ENCODE peak calls at places on chromosomes 2 and 18, in four cellular contexts. T is body of pancreas, Y is left cardiac atrium, F is Right ventricle myocardium inferior. B is an unnamed sample.

GRCh38 chr18:63578357-63578958 is 8.7 kb upstream of the SERPINB13 start:
- ATAC-seq in T (peak; percentile 65), Y (no peak), F (no peak), B (no peak)

GRCh38 chr2:142980246-142981068 is 103.0 kb downstream of the KYNU start:
- ATAC-seq in T (no peak), Y (no peak), F (no peak), B (no peak)

GRCh38 chr18:54277899-54278298 is 8.6 kb downstream of the POLI start:
- ATAC-seq in T (no peak), Y (no peak), F (peak; percentile 46), B (no peak)

GRCh38 chr18:23828426-23828825 is 139.2 kb downstream of the LAMA3 start:
- ATAC-seq in T (peak; percentile 30), Y (no peak), F (no peak), B (no peak)

GRCh38 chr2:202172439-202173191 is 65.8 kb downstream of the SUMO1 start:
- ATAC-seq in T (no peak), Y (no peak), F (no peak), B (no peak)

GRCh38 chr2:73925853-73926492 is 707 bp upstream of the DGUOK start:
- ATAC-seq in T (no peak), Y (no peak), F (no peak), B (no peak)

GRCh38 chr18:26471027-26471426 is 77.3 kb downstream of the KCTD1 start:
- ATAC-seq in T (no peak), Y (no peak), F (peak; percentile 6), B (no peak)

GRCh38 chr18:35062408-35062807 is 21.2 kb downstream of the MAPRE2 start:
- ATAC-seq in T (no peak), Y (no peak), F (no peak), B (no peak)

GRCh38 chr18:60350975-60351374 is 21.6 kb downstream of the MC4R start:
- ATAC-seq in T (no peak), Y (no peak), F (no peak), B (no peak)

GRCh38 chr2:165675551-165675968 is 118.5 kb downstream of the GALNT3 start:
- ATAC-seq in T (peak; percentile 50), Y (no peak), F (no peak), B (no peak)

GRCh38 chr2:68371581-68371980 is 6.5 kb downstream of the PLEK start:
- ATAC-seq in T (no peak), Y (no peak), F (no peak), B (no peak)

GRCh38 chr18:13521418-13521817 is 204.9 kb downstream of the FAM210A start:
- ATAC-seq in T (no peak), Y (no peak), F (no peak), B (no peak)

GRCh38 chr2:8515864-8516533 is 165.9 kb upstream of the ID2 start:
- ATAC-seq in T (peak; percentile 39), Y (no peak), F (no peak), B (no peak)

GRCh38 chr2:13020469-13020868 is 303.7 kb downstream of the TRIB2 start:
- ATAC-seq in T (no peak), Y (no peak), F (no peak), B (no peak)

GRCh38 chr18:60157810-60158209 is 214.8 kb downstream of the MC4R start:
- ATAC-seq in T (no peak), Y (no peak), F (no peak), B (no peak)

GRCh38 chr18:27121108-27121507 is 64.0 kb downstream of the CHST9 start:
- ATAC-seq in T (no peak), Y (no peak), F (no peak), B (no peak)

GRCh38 chr2:11939523-11939922 is 193.1 kb downstream of the LPIN1 start:
- ATAC-seq in T (no peak), Y (no peak), F (no peak), B (no peak)

GRCh38 chr18:24267878-24268277 is 129.0 kb downstream of the CABYR start:
- ATAC-seq in T (no peak), Y (no peak), F (no peak), B (no peak)

GRCh38 chr2:38057651-38058410 is 18.1 kb downstream of the CYP1B1 start:
- ATAC-seq in T (no peak), Y (no peak), F (no peak), B (no peak)

GRCh38 chr18:51029378-51029693 is 677 bp upstream of the SMAD4 start:
- ATAC-seq in T (no peak), Y (peak; percentile 20), F (no peak), B (peak; percentile 42)

B was measured in gastroesophageal sphincter.